ENCODE peak calls at places on chromosome 9, in nine cellular contexts. G, Q, W, V, J, A, R, U and E are unnamed samples.
A peak's percentile ranks its signal among the peaks of the same experiment; 100 is the strongest.

GRCh38 chr9:116494815-116495634 is 192.1 kb upstream of the TRIM32 start:
- DNase-seq in G (no peak), Q (no peak), W (peak; percentile 16), V (no peak), J (peak; percentile 24), A (peak; percentile 31), R (no peak), U (peak; percentile 49), E (peak; percentile 30)

GRCh38 chr9:93203713-93204469 is 20.0 kb downstream of the WNK2 start:
- DNase-seq in G (no peak), Q (no peak), W (no peak), V (peak; percentile 20), J (no peak), A (no peak), R (no peak), U (no peak), E (no peak)

GRCh38 chr9:137317979-137318511 is 16.0 kb upstream of the NRARP start:
- DNase-seq in G (peak; percentile 69), Q (no peak), W (no peak), V (peak; percentile 29), J (no peak), A (no peak), R (no peak), U (no peak), E (no peak)

GRCh38 chr9:112233769-112234168 is 58.7 kb upstream of the SUSD1 start:
- DNase-seq in G (no peak), Q (no peak), W (no peak), V (no peak), J (no peak), A (no peak), R (no peak), U (peak; percentile 6), E (no peak)

GRCh38 chr9:137836151-137836830 is 41.3 kb upstream of the CACNA1B start:
- DNase-seq in G (no peak), Q (no peak), W (no peak), V (no peak), J (no peak), A (no peak), R (no peak), U (no peak), E (no peak)

GRCh38 chr9:90830051-90830450 is 28.4 kb downstream of the SYK start:
- DNase-seq in G (no peak), Q (no peak), W (no peak), V (no peak), J (no peak), A (no peak), R (no peak), U (no peak), E (peak; percentile 51)

GRCh38 chr9:123033352-123033751 is at the start of gene GPR21:
- DNase-seq in G (no peak), Q (no peak), W (no peak), V (no peak), J (no peak), A (no peak), R (no peak), U (peak; percentile 10), E (no peak)

GRCh38 chr9:133612816-133613215 is 3.6 kb upstream of the FAM163B start:
- DNase-seq in G (peak; percentile 41), Q (no peak), W (no peak), V (no peak), J (no peak), A (no peak), R (no peak), U (no peak), E (no peak)

GRCh38 chr9:116594552-116594951 is 92.6 kb upstream of the TRIM32 start:
- DNase-seq in G (no peak), Q (peak; percentile 83), W (no peak), V (no peak), J (no peak), A (no peak), R (no peak), U (no peak), E (no peak)

GRCh38 chr9:127950513-127951210 is 13.0 kb upstream of the DPM2 start:
- DNase-seq in G (no peak), Q (no peak), W (no peak), V (no peak), J (no peak), A (no peak), R (no peak), U (no peak), E (no peak)

GRCh38 chr9:16809912-16810610 is 60.4 kb downstream of the BNC2 start:
- DNase-seq in G (no peak), Q (no peak), W (peak; percentile 56), V (no peak), J (no peak), A (no peak), R (no peak), U (no peak), E (no peak)

GRCh38 chr9:91117959-91118651 is 243.6 kb downstream of the AUH start:
- DNase-seq in G (peak; percentile 96), Q (peak; percentile 18), W (peak; percentile 75), V (peak; percentile 86), J (no peak), A (peak; percentile 90), R (no peak), U (peak; percentile 71), E (no peak)

GRCh38 chr9:133738039-133738805 is at the start of gene SARDH:
- DNase-seq in G (peak; percentile 90), Q (no peak), W (peak; percentile 69), V (peak; percentile 69), J (no peak), A (peak; percentile 29), R (no peak), U (peak; percentile 75), E (peak; percentile 24)

GRCh38 chr9:30732060-30732459 is 1652.4 kb upstream of the ACO1 start:
- DNase-seq in G (peak; percentile 24), Q (no peak), W (no peak), V (no peak), J (no peak), A (no peak), R (no peak), U (no peak), E (no peak)

GRCh38 chr9:87140605-87141109 is 193.4 kb upstream of the GAS1 start:
- DNase-seq in G (no peak), Q (no peak), W (no peak), V (no peak), J (no peak), A (no peak), R (no peak), U (no peak), E (no peak)

GRCh38 chr9:109149722-109150121 is 17.3 kb downstream of the FRRS1L start:
- DNase-seq in G (no peak), Q (no peak), W (no peak), V (no peak), J (no peak), A (no peak), R (no peak), U (no peak), E (no peak)

GRCh38 chr9:113350937-113351336 is 1.6 kb downstream of the BSPRY start:
- DNase-seq in G (no peak), Q (no peak), W (no peak), V (no peak), J (peak; percentile 38), A (no peak), R (no peak), U (no peak), E (peak; percentile 53)

GRCh38 chr9:71681104-71681707 is 87.1 kb downstream of the CEMIP2 start:
- DNase-seq in G (no peak), Q (no peak), W (no peak), V (no peak), J (no peak), A (no peak), R (no peak), U (no peak), E (no peak)

GRCh38 chr9:119278138-119278537 is 91.1 kb downstream of the BRINP1 start:
- DNase-seq in G (peak; percentile 49), Q (no peak), W (no peak), V (no peak), J (no peak), A (no peak), R (no peak), U (no peak), E (no peak)

GRCh38 chr9:35861161-35861897 is 8.9 kb downstream of the OR13J1 start:
- DNase-seq in G (no peak), Q (no peak), W (no peak), V (no peak), J (no peak), A (no peak), R (no peak), U (no peak), E (no peak)

GRCh38 chr9:120071760-120072159 is 508.2 kb downstream of the CDK5RAP2 start:
- DNase-seq in G (no peak), Q (no peak), W (no peak), V (no peak), J (no peak), A (no peak), R (no peak), U (no peak), E (no peak)

GRCh38 chr9:135494791-135495559 is 5.5 kb upstream of the MRPS2 start:
- DNase-seq in G (peak; percentile 54), Q (no peak), W (no peak), V (no peak), J (no peak), A (no peak), R (no peak), U (no peak), E (no peak)

GRCh38 chr9:15155826-15156225 is 151.2 kb downstream of the TTC39B start:
- DNase-seq in G (no peak), Q (no peak), W (no peak), V (peak; percentile 52), J (no peak), A (peak; percentile 36), R (no peak), U (no peak), E (no peak)

GRCh38 chr9:109319072-109319630 is 1.7 kb downstream of the EPB41L4B start:
- DNase-seq in G (no peak), Q (no peak), W (peak; percentile 25), V (peak; percentile 33), J (no peak), A (no peak), R (no peak), U (peak; percentile 44), E (no peak)

GRCh38 chr9:93143830-93144530 is 9.9 kb upstream of the NINJ1 start:
- DNase-seq in G (peak; percentile 76), Q (no peak), W (peak; percentile 43), V (no peak), J (peak; percentile 72), A (no peak), R (peak; percentile 21), U (no peak), E (peak; percentile 68)

GRCh38 chr9:4984571-4985375 is at the start of gene JAK2:
- DNase-seq in G (peak; percentile 98), Q (peak; percentile 66), W (peak; percentile 89), V (peak; percentile 94), J (peak; percentile 88), A (peak; percentile 90), R (peak; percentile 54), U (peak; percentile 95), E (peak; percentile 87)

GRCh38 chr9:6197330-6197729 is 18.3 kb upstream of the IL33 start:
- DNase-seq in G (no peak), Q (no peak), W (no peak), V (no peak), J (no peak), A (no peak), R (no peak), U (peak; percentile 11), E (peak; percentile 5)

GRCh38 chr9:7570107-7570720 is 229.4 kb downstream of the DMAC1 start:
- DNase-seq in G (no peak), Q (peak; percentile 8), W (peak; percentile 9), V (peak; percentile 27), J (peak; percentile 68), A (peak; percentile 15), R (peak; percentile 58), U (peak; percentile 69), E (peak; percentile 65)

GRCh38 chr9:36298566-36298965 is 40.3 kb upstream of the GNE start:
- DNase-seq in G (no peak), Q (peak; percentile 32), W (no peak), V (no peak), J (no peak), A (no peak), R (no peak), U (no peak), E (no peak)

GRCh38 chr9:71162136-71162535 is 40.7 kb upstream of the TRPM3 start:
- DNase-seq in G (no peak), Q (no peak), W (no peak), V (no peak), J (no peak), A (no peak), R (no peak), U (no peak), E (no peak)

GRCh38 chr9:81389569-81389993 is 299.8 kb downstream of the TLE1 start:
- DNase-seq in G (no peak), Q (peak; percentile 98), W (peak; percentile 78), V (peak; percentile 60), J (no peak), A (peak; percentile 52), R (no peak), U (peak; percentile 37), E (no peak)